ENCODE peak calls at places on chromosomes 3 and 15, in four cellular contexts. I is H9, A is H1, F is mesendoderm. N is an unnamed sample.

GRCh38 chr15:77623008-77623877 is 9.5 kb downstream of the LINGO1 start:
- DNase-seq in I (no peak), A (no peak), F (peak; percentile 89), N (no peak)

GRCh38 chr3:133576169-133576568 is 2.7 kb downstream of the CDV3 start:
- DNase-seq in I (no peak), A (no peak), F (no peak), N (no peak)

GRCh38 chr3:101823525-101823924 is 25.8 kb upstream of the NFKBIZ start:
- DNase-seq in I (no peak), A (no peak), F (no peak), N (no peak)

GRCh38 chr3:13824521-13825316 is 55.2 kb downstream of the WNT7A start:
- DNase-seq in I (no peak), A (no peak), F (peak; percentile 25), N (no peak)

GRCh38 chr3:185864767-185865166 is 39.9 kb upstream of the IGF2BP2 start:
- DNase-seq in I (no peak), A (no peak), F (no peak), N (no peak)

GRCh38 chr3:186520957-186521842 is 23.0 kb downstream of the CRYGS start:
- DNase-seq in I (no peak), A (peak; percentile 42), F (no peak), N (no peak)

GRCh38 chr15:73838795-73839565 is 34.4 kb upstream of the TBC1D21 start:
- DNase-seq in I (no peak), A (no peak), F (no peak), N (no peak)

GRCh38 chr15:64452988-64453688 is 7.2 kb upstream of the ZNF609 start:
- DNase-seq in I (no peak), A (no peak), F (no peak), N (peak; percentile 33)

GRCh38 chr3:106256249-106256957 is 387.6 kb upstream of the CBLB start:
- DNase-seq in I (peak; percentile 30), A (no peak), F (no peak), N (no peak)

GRCh38 chr15:48084759-48085420 is 35.9 kb upstream of the SLC24A5 start:
- DNase-seq in I (peak; percentile 46), A (no peak), F (peak; percentile 76), N (peak; percentile 50)

GRCh38 chr15:83436513-83437158 is 10.5 kb upstream of the SH3GL3 start:
- DNase-seq in I (no peak), A (peak; percentile 49), F (peak; percentile 44), N (peak; percentile 52)

GRCh38 chr3:195868336-195868865 is 40.0 kb downstream of the TNK2 start:
- DNase-seq in I (no peak), A (no peak), F (no peak), N (no peak)

GRCh38 chr3:20080956-20081554 is 40.8 kb downstream of the KAT2B start:
- DNase-seq in I (no peak), A (no peak), F (no peak), N (peak; percentile 6)

GRCh38 chr3:160919942-160920341 is 163.9 kb downstream of the PPM1L start:
- DNase-seq in I (no peak), A (no peak), F (no peak), N (no peak)

GRCh38 chr3:85875589-85875988 is 916.8 kb downstream of the CADM2 start:
- DNase-seq in I (no peak), A (no peak), F (no peak), N (no peak)

GRCh38 chr15:90086868-90087268 is 15.4 kb downstream of the IDH2 start:
- DNase-seq in I (peak; percentile 63), A (peak; percentile 75), F (peak; percentile 69), N (peak; percentile 42)

GRCh38 chr3:30691249-30691880 is 85.0 kb downstream of the TGFBR2 start:
- DNase-seq in I (no peak), A (no peak), F (no peak), N (no peak)

GRCh38 chr3:46143951-46144473 is 64.1 kb downstream of the CCR1 start:
- DNase-seq in I (no peak), A (no peak), F (no peak), N (no peak)

GRCh38 chr3:71987828-71988227 is 202.9 kb upstream of the PROK2 start:
- DNase-seq in I (no peak), A (no peak), F (peak; percentile 45), N (no peak)

GRCh38 chr3:25584011-25584789 is 80.5 kb downstream of the TOP2B start:
- DNase-seq in I (no peak), A (no peak), F (no peak), N (no peak)

GRCh38 chr3:182259579-182259978 is 533.7 kb upstream of the ATP11B start:
- DNase-seq in I (peak; percentile 66), A (peak; percentile 54), F (no peak), N (no peak)

GRCh38 chr3:19392146-19392545 is 243.8 kb downstream of the KCNH8 start:
- DNase-seq in I (no peak), A (no peak), F (no peak), N (no peak)

GRCh38 chr3:32934150-32934742 is 17.2 kb upstream of the CCR4 start:
- DNase-seq in I (no peak), A (no peak), F (peak; percentile 25), N (peak; percentile 13)

GRCh38 chr15:68553594-68553993 is 25.2 kb upstream of the CORO2B start:
- DNase-seq in I (peak; percentile 21), A (no peak), F (no peak), N (no peak)

GRCh38 chr3:62332771-62333381 is 40.5 kb downstream of the FEZF2 start:
- DNase-seq in I (no peak), A (no peak), F (peak; percentile 12), N (peak; percentile 23)

DNA sequence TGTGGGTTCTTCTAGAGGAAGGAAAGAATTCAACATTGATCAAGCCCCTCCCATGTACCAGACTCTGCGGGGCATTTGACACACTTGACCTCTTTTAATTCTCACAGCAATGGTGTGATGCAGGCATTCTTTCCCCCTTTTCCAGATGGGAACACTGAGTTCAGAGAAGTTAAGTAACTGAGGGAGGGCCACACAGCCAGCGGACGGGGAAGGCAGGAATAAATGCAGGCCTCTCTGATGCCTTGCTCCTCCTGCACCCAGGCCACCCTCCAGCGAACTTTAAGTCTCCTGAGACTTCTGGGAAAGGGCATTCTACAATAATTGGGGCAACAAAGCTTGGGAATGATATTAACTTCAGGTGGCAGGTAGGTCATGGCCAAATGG is 227.4 kb downstream of the UACA start:
- DNase-seq in I (no peak), A (peak; percentile 42), F (no peak), N (no peak)
- H4K5ac ChIP-seq in I (no peak overlapping the region), A (no peak overlapping the region), F (no peak overlapping the region), N (no peak overlapping the region)

DNA sequence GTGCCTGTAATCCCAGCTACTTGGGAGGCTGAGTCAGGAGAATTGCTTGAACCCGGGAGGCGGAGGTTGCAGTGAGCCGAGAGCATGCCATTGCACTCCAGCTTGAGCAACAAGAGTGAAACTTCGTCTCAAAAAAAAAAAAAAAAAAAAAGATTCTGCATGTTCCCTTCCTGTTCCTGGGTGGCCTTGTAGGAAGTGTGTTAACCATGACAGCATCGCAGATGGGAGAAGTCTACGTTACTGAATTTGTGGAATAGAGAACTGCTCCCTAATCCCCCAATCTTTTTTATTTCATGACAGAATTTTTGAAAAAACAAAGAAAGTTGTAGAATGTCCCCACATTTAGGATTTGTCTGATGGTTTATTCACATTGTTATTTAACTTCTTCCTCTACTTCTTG is 45.4 kb downstream of the FOXL2 start:
- DNase-seq in I (no peak), A (no peak), F (no peak), N (no peak)
- H3K56ac ChIP-seq in I (no peak overlapping the region), A (no peak overlapping the region), F (no peak overlapping the region), N (no peak overlapping the region)

GRCh38 chr3:194619741-194620140 is 13.5 kb downstream of the TMEM44 start:
- DNase-seq in I (no peak), A (no peak), F (no peak), N (no peak)

GRCh38 chr3:194620192-194620591 is 13.0 kb downstream of the TMEM44 start:
- DNase-seq in I (no peak), A (no peak), F (no peak), N (no peak)

GRCh38 chr3:194617827-194618226 is 15.4 kb downstream of the TMEM44 start:
- DNase-seq in I (no peak), A (no peak), F (no peak), N (peak; percentile 53)

GRCh38 chr3:194617058-194617671 is 16.1 kb downstream of the TMEM44 start:
- DNase-seq in I (peak; percentile 46), A (no peak), F (no peak), N (no peak)

DNA sequence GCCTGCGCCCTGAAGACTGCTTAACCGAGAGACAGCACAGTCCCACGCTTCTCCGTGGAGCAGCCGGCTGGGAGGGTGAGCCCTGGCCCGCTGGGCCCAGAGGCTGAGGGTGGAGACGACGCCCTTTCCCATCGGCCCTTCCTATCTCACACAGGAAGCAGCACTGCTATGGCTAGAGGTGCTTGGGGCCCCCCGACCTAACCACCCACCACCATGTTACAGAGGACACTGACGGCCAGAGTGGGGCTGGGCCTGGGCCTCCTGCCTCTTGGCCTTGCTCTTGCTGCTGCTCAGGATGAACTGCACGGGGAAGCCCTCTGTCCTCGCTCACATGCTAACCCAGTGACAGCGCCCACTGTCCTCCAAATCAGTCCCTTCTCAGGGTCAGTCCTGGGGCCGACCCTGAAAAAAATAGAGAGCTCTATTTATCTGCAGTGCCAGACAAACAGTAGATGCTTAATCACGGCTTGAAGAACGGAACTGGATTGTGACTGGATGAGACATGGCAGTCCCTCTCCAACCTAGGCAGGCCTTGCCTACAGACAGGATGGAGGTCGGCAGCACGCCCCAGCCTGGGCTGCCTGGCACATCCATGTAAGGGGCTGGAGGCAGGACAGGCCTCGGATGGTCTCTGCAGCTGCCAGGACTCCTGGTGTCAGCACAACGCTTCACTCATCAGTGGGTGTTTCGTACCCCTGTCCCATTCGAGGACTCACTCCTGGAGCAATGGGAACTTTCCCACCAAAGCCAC is 14.2 kb downstream of the TMEM44 start:
- DNase-seq in I (no peak), A (no peak), F (no peak), N (no peak)
- H4K5ac ChIP-seq in I (no peak overlapping the region), A (no peak overlapping the region), F (no peak overlapping the region), N (no peak overlapping the region)

GRCh38 chr15:31563421-31563820 is 236.8 kb downstream of the KLF13 start:
- DNase-seq in I (no peak), A (no peak), F (no peak), N (no peak)
- H3K56ac ChIP-seq in I (no peak overlapping the region), A (no peak overlapping the region), F (no peak overlapping the region), N (no peak overlapping the region)

GRCh38 chr3:146544013-146544928 is at the start of gene PLSCR1:
- DNase-seq in I (peak; percentile 94), A (peak; percentile 88), F (peak; percentile 98), N (peak; percentile 93)
- H4K5ac ChIP-seq in I (no peak within 1 kb of the TSS), A (no peak within 1 kb of the TSS), F (no peak within 1 kb of the TSS), N (peak within 1 kb of the TSS; percentile 79)

N was measured in IMR-90.